ENCODE peak calls at places on chromosomes 2 and 18, in eight cellular contexts. W is activated naive CD4-positive, alpha-beta T cell treated with Interleukin-2 at 50 U/mL for 16 hours; G is activated T-cell treated with anti-CD3 and anti-CD28 coated beads for 24 hours; P is AG04449; R is NCI-H1105 treated with DMSO at 0.1 percent for 48 hours; B is NCI-H510A treated with DMSO at 0.1 percent for 48 hours; N is GM12865; M is NCI-H2081. Q is an unnamed sample.

GRCh38 chr2:182360012-182360662 is 66.7 kb downstream of the PDE1A start:
- DNase-seq in P (no peak), G (no peak), B (no peak), M (no peak), N (no peak), W (no peak), R (no peak), Q (no peak)

GRCh38 chr2:239719791-239720410 is 305.2 kb downstream of the NDUFA10 start:
- DNase-seq in G (no peak), N (no peak), P (no peak), W (no peak), B (no peak), M (no peak), R (no peak), Q (no peak)

GRCh38 chr18:21742323-21742687 is 1.7 kb downstream of the MIB1 start:
- DNase-seq in G (no peak), N (no peak), P (no peak), R (no peak), W (no peak), M (no peak), B (no peak), Q (no peak)

GRCh38 chr2:234592541-234592940 is 95.7 kb upstream of the ARL4C start:
- DNase-seq in B (no peak), M (no peak), G (no peak), W (no peak), N (no peak), P (no peak), R (no peak), Q (no peak)

GRCh38 chr2:71190959-71191943 is 35.7 kb downstream of the PAIP2B start:
- DNase-seq in B (peak), N (no peak), R (no peak), W (no peak), M (no peak), G (no peak), P (no peak), Q (no peak)

GRCh38 chr2:241858206-241859016 is at the start of gene PDCD1:
- DNase-seq in M (no peak), P (no peak), W (peak), R (no peak), B (no peak), G (peak), N (peak), Q (no peak)

GRCh38 chr2:237304763-237305514 is 109.0 kb downstream of the COL6A3 start:
- DNase-seq in P (no peak), B (no peak), W (no peak), N (no peak), R (no peak), G (no peak), M (no peak), Q (no peak)

GRCh38 chr2:23624378-23624777 is 239.4 kb downstream of the KLHL29 start:
- DNase-seq in B (no peak), N (peak), P (no peak), G (no peak), M (no peak), R (no peak), W (no peak), Q (no peak)

GRCh38 chr2:46849741-46850474 is 65.7 kb downstream of the MCFD2 start:
- DNase-seq in P (no peak), B (no peak), N (no peak), W (no peak), G (no peak), R (no peak), M (no peak), Q (peak)

GRCh38 chr18:79379931-79380815 is 15.6 kb upstream of the NFATC1 start:
- DNase-seq in R (no peak), N (no peak), B (no peak), W (no peak), G (no peak), M (no peak), P (no peak), Q (no peak)

GRCh38 chr2:45156605-45157004 is 147.4 kb upstream of the SIX2 start:
- DNase-seq in G (no peak), R (no peak), M (no peak), B (no peak), W (no peak), N (no peak), P (no peak), Q (no peak)

GRCh38 chr2:45177870-45178269 is 168.6 kb upstream of the SIX2 start:
- DNase-seq in M (no peak), G (no peak), B (no peak), P (peak), W (no peak), N (no peak), R (no peak), Q (peak)

GRCh38 chr2:208350610-208351009 is 56.0 kb upstream of the PTH2R start:
- DNase-seq in N (no peak), P (no peak), R (no peak), G (no peak), B (no peak), W (no peak), M (no peak), Q (no peak)

GRCh38 chr2:37283207-37283606 is 41.4 kb downstream of the PRKD3 start:
- DNase-seq in N (no peak), P (peak), G (no peak), B (no peak), R (no peak), W (no peak), M (no peak), Q (peak)

GRCh38 chr2:112648081-112648480 is 2.3 kb downstream of the SLC20A1 start:
- DNase-seq in P (no peak), B (no peak), W (no peak), N (no peak), M (no peak), R (no peak), G (no peak), Q (no peak)

GRCh38 chr2:127324635-127325034 is 30.7 kb upstream of the ERCC3 start:
- DNase-seq in N (peak), P (no peak), B (peak), W (no peak), R (no peak), G (no peak), M (no peak), Q (peak)

GRCh38 chr2:31297751-31298150 is 63.8 kb downstream of the EHD3 start:
- DNase-seq in B (no peak), M (no peak), W (no peak), G (no peak), R (no peak), N (no peak), P (no peak), Q (no peak)

GRCh38 chr2:20539776-20540586 is 93.1 kb downstream of the RHOB start:
- DNase-seq in R (no peak), B (no peak), N (peak), M (no peak), W (no peak), P (no peak), G (no peak), Q (no peak)

GRCh38 chr18:32301976-32302743 is 112.3 kb downstream of the MEP1B start:
- DNase-seq in M (no peak), W (no peak), R (no peak), B (no peak), G (no peak), P (no peak), N (peak), Q (peak)

Q was measured in retinal pigment epithelial cell.